ENCODE peak calls at places on chromosomes 7 and 10, in nine cellular contexts. I, E, B, X, V, L, S, K and Q are unnamed samples. For H3K4me1, the result is how much of the 10 kb centered on the place peaks cover.

GRCh38 chr7:190196-190595 is 2.2 kb upstream of the FAM20C start:
- DNase-seq in X (no peak), E (peak), S (no peak), I (no peak), L (no peak), V (no peak), K (no peak), B (no peak), Q (no peak)

GRCh38 chr7:1874522-1875389 is 204.7 kb downstream of the ELFN1 start:
- DNase-seq in S (no peak), B (no peak), X (no peak), E (no peak), I (no peak), V (no peak), K (no peak), L (no peak), Q (no peak)

GRCh38 chr10:105592468-105592867 is 951.4 kb downstream of the SORCS3 start:
- DNase-seq in E (no peak), X (no peak), B (no peak), S (no peak), L (no peak), K (no peak), I (no peak), V (no peak), Q (no peak)

GRCh38 chr7:27295236-27295635 is 52.6 kb downstream of the EVX1 start:
- DNase-seq in K (no peak), E (no peak), V (no peak), S (no peak), X (no peak), B (no peak), I (no peak), L (no peak), Q (no peak)

GRCh38 chr7:47361746-47362215 is 220.1 kb downstream of the TNS3 start:
- DNase-seq in K (peak), I (peak), X (peak), V (no peak), B (no peak), L (peak), S (no peak), E (no peak), Q (no peak)

GRCh38 chr10:12466701-12467100 is 117.4 kb downstream of the CAMK1D start:
- DNase-seq in B (no peak), S (no peak), L (no peak), V (no peak), I (no peak), X (no peak), K (no peak), E (no peak), Q (no peak)

GRCh38 chr7:114533151-114533550 is 118.5 kb downstream of the FOXP2 start:
- DNase-seq in V (no peak), K (no peak), L (no peak), B (no peak), I (no peak), E (peak), S (no peak), X (no peak), Q (no peak)

GRCh38 chr7:130566168-130566897 is 74.4 kb downstream of the MEST start:
- DNase-seq in I (no peak), S (no peak), X (no peak), E (no peak), B (peak), L (no peak), V (no peak), K (no peak), Q (no peak)

GRCh38 chr10:88911121-88911520 is 31.1 kb downstream of the STAMBPL1 start:
- DNase-seq in S (no peak), X (no peak), L (no peak), V (no peak), K (no peak), E (no peak), I (no peak), B (no peak), Q (no peak)

GRCh38 chr10:61628875-61629513 is 33.7 kb upstream of the CABCOCO1 start:
- DNase-seq in V (no peak), I (no peak), B (no peak), E (no peak), X (peak), K (no peak), L (peak), S (no peak), Q (no peak)
- H3K4me1 ChIP-seq in V (under half), I (under half), B (under half), E (under half), X (under half), K (under half), L (under half), S (under half), Q (under half)

GRCh38 chr7:28500143-28500542 is 87.8 kb downstream of the CREB5 start:
- DNase-seq in I (no peak), S (no peak), K (no peak), L (no peak), X (no peak), B (no peak), V (no peak), E (no peak), Q (no peak)
- H3K4me1 ChIP-seq in I (under half), S (under half), K (under half), L (under half), X (under half), B (under half), V (under half), E (under half), Q (under half)

GRCh38 chr7:135929692-135930091 is 47.5 kb downstream of the MTPN start:
- DNase-seq in S (no peak), I (no peak), V (no peak), L (no peak), X (no peak), B (no peak), E (no peak), K (no peak), Q (no peak)

GRCh38 chr7:135934651-135935050 is 42.5 kb downstream of the MTPN start:
- DNase-seq in L (no peak), I (no peak), K (no peak), B (no peak), X (no peak), S (no peak), V (no peak), E (no peak), Q (no peak)

GRCh38 chr7:135936497-135937217 is 40.5 kb downstream of the MTPN start:
- DNase-seq in B (no peak), K (no peak), E (no peak), I (no peak), S (no peak), V (no peak), L (no peak), X (no peak), Q (no peak)

GRCh38 chr7:135930565-135931423 is 46.4 kb downstream of the MTPN start:
- DNase-seq in L (no peak), K (peak), S (no peak), I (no peak), V (no peak), X (no peak), E (peak), B (no peak), Q (no peak)

GRCh38 chr7:135933509-135934188 is 43.5 kb downstream of the MTPN start:
- DNase-seq in V (no peak), E (no peak), B (no peak), K (no peak), S (no peak), X (no peak), I (no peak), L (no peak), Q (no peak)
- H3K4me1 ChIP-seq in V (under half), E (under half), B (half or more), K (under half), S (under half), X (under half), I (under half), L (under half), Q (under half)

GRCh38 chr10:127921075-127921750 is 14.3 kb downstream of the PTPRE start:
- DNase-seq in L (no peak), V (no peak), E (no peak), K (no peak), I (no peak), S (no peak), X (no peak), B (no peak), Q (no peak)

GRCh38 chr10:127918570-127918969 is 11.7 kb downstream of the PTPRE start:
- DNase-seq in E (no peak), V (no peak), S (no peak), X (no peak), B (peak), K (no peak), I (no peak), L (no peak), Q (no peak)

GRCh38 chr10:127921751-127922140 is 14.8 kb downstream of the PTPRE start:
- DNase-seq in V (no peak), L (no peak), X (no peak), S (no peak), E (no peak), B (no peak), K (no peak), I (no peak), Q (no peak)

GRCh38 chr10:127920319-127921074 is 13.6 kb downstream of the PTPRE start:
- DNase-seq in L (no peak), E (no peak), V (no peak), K (no peak), I (no peak), B (no peak), X (no peak), S (no peak), Q (no peak)

DNA sequence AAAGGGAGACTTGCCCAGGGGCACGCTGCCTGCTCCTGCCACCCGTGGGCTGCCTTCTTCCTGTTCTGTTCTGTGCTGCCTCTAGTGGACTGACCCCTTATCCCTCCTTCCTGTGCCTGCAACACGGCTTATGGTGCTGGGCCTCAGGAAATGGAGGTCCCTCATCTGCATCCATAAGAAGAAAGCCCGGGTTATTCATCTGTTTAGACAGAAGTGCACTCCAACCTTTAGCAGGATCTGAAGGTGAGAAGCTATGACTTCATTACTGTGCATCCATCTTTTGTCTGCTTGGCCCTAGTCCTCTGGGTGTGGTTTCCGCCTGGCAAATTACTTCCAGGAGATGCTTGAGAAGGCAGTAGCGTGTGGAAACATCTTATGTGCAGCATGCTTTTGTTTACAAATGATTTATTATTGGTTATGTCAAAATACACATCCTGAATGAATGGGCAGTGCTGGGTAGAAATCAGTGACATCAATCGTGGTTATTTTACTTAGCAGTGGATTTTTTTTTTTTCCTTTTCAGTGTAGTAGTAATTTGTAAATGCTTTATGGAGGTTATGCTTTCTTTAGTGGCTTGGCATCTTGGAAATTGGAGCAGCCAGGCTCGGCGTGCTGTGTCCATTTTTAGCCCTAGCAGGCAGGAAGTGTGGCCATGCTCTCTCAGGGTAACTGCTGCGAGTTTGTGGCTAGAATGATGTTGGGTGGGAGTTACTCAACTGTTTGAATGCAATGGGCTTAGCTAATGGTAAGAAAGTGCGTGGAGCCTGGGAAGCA is 12.7 kb downstream of the PTPRE start:
- DNase-seq in S (no peak), B (no peak), X (no peak), L (no peak), V (no peak), K (no peak), I (no peak), E (no peak), Q (no peak)
- H3K4me1 ChIP-seq in S (under half), B (under half), X (under half), L (under half), V (under half), K (under half), I (under half), E (under half), Q (under half)

DNA sequence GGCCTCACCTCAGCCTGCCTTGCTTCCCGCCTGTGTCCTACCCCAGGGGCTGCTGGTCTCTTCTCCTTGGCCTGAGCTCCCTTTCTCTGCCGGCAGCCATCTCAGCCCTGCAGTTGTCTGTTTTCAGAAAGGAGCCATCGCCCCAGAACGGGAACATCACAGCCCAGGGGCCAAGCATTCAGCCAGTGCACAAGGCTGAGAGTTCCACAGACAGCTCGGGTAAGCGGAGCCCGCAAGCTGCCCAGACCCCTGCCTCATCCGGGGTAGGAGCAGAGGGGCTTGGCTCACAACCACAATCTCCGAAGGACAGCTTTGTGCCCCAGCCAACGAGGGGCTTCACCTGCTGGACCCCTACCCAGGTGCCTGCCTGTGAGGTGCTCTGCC is 5.3 kb upstream of the DEPP1 start:
- DNase-seq in E (no peak), I (no peak), S (no peak), L (no peak), B (no peak), K (no peak), X (no peak), V (no peak), Q (no peak)
- H3K4me1 ChIP-seq in E (under half), I (half or more), S (under half), L (under half), B (under half), K (under half), X (under half), V (under half), Q (half or more)

DNA sequence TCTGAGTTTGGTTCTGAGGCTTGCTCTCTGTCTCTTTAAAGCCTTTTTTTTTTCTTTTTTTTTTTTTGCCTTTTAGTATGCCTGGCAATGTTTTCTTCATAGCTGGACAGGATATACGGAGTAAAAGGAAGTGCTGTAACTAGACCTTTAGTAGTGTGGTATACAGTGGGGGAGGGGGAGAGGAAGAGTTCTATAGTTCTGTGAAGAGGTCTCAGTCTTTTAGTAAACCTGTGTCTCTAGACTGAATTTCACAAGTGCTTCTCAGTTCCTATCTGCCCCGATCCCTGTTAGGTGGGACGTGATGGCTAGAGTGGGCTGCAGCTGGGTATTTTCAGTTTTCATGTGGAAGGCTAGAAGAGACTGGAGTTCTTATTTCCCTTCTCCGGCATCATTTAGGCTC is 3.1 kb upstream of the ABCC2 start:
- DNase-seq in V (no peak), K (no peak), I (no peak), S (no peak), B (no peak), E (no peak), X (no peak), L (peak), Q (no peak)
- H3K4me1 ChIP-seq in V (under half), K (under half), I (under half), S (under half), B (under half), E (under half), X (under half), L (half or more), Q (under half)

DNA sequence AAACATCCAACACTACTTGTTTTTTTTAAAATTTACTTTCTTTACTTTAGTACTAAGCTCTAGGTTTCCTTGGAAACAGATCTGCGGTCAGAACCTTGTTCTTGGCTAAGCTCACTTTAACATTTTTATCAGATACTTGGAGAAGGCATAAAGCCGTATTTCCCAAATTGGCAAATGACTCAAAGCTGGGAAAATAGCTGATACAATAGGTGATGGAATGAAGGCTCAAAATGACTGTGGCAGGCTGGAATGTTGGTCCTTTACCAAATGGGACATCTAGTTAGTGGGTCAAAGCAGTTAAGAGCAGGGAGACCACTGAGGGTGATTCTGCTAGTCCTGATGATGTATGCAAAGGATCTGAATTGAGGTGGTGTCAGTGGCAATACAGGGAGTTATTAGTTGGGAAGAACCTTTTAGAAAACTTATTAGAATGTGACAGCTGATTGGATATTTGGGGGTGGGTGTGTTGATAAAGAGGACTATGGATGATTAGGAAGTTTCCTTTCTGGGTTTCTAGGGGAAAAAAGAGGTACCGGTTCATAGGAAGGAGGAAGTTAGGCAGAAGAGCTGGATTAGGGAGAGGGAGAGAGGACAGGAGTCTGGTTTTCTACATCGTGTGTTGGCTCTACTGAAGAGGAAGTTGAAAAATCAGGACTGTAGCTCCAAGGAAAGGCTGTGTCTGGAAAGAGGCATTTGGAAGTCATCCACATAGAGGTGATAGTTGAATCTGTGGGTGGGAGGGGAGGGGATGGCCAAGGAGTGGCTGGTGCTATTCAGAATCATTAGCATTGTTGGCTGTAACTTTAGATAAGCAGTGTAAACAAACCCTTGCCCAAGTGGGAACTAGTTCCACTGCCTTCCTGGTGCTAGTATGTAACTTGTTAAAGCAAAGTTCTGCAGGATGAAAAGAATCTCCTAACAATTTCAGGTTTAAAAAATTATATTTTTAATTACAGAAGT is 13.1 kb downstream of the PLCE1 start:
- DNase-seq in E (no peak), V (no peak), S (no peak), L (no peak), K (no peak), I (peak), X (peak), B (no peak), Q (no peak)
- H3K4me1 ChIP-seq in E (under half), V (under half), S (under half), L (under half), K (under half), I (under half), X (under half), B (under half), Q (under half)

DNA sequence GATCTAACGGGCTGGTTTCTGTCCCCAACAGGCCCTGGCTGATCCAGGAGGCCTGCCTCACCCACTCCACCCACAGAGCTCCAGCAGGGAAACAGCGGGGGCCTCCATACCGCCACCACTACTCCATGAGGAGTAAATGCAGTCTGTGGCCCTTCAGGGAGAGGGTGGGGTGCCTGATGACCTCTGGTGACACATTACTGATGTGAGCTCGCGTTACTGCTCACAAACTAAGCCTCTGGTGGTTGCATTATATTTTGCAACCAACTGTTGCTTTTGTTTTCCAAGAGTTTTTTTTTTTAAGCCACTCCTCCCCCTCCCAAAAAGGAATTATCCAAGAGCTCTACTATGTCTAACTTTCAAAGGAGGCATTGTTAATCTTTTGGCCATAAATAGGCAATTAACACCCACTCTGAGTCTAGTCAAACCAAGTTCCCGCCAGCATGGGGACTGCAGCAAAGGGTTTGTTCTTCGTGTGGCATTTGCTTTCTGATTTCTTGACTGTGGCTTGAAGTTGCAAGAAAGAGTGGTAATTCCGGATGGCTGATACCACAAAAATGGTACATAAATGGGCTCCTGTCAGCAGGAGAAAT is 72.6 kb downstream of the FAM53B start:
- DNase-seq in V (no peak), E (peak), L (peak), X (peak), I (no peak), B (peak), K (no peak), S (no peak), Q (no peak)
- H3K4me1 ChIP-seq in V (half or more), E (half or more), L (under half), X (under half), I (half or more), B (half or more), K (under half), S (half or more), Q (half or more)